ENCODE peak calls at places on chromosome 15, in ten cellular contexts. N is kidney; X is renal cortical epithelial cell; L is HFF-Myc; Z is NCI-H1092 treated with DMSO at 0.1 percent for 48 hours; W is central memory CD4-positive, alpha-beta T cell; D is T-cell; R is GM23338; K is H4; Y is ovary. C is an unnamed sample.

GRCh38 chr15:44101944-44102343 is 93.1 kb downstream of the FRMD5 start:
- DNase-seq in N (no peak), X (peak), L (no peak), Z (no peak), W (no peak), D (no peak), R (no peak), K (no peak), Y (no peak), C (no peak)

GRCh38 chr15:57560976-57561711 is 30.6 kb upstream of the MYZAP start:
- DNase-seq in N (peak), X (peak), L (peak), Z (peak), W (peak), D (peak), R (peak), K (peak), Y (peak), C (no peak)

GRCh38 chr15:83081256-83082014 is 14.4 kb upstream of the BTBD1 start:
- DNase-seq in N (no peak), X (no peak), L (no peak), Z (no peak), W (no peak), D (no peak), R (no peak), K (no peak), Y (no peak), C (no peak)

GRCh38 chr15:48396020-48396419 is 64.8 kb downstream of the DUT start:
- DNase-seq in N (no peak), X (no peak), L (no peak), Z (no peak), W (no peak), D (no peak), R (no peak), K (no peak), Y (no peak), C (no peak)

GRCh38 chr15:57333487-57333886 is 42.8 kb upstream of the CGNL1 start:
- DNase-seq in N (no peak), X (peak), L (no peak), Z (no peak), W (no peak), D (no peak), R (no peak), K (no peak), Y (no peak), C (no peak)

GRCh38 chr15:68001811-68002210 is 52.3 kb upstream of the PIAS1 start:
- DNase-seq in N (no peak), X (no peak), L (no peak), Z (no peak), W (no peak), D (no peak), R (no peak), K (no peak), Y (no peak), C (no peak)

GRCh38 chr15:57865294-57865693 is 158.8 kb downstream of the POLR2M start:
- DNase-seq in N (no peak), X (no peak), L (no peak), Z (no peak), W (no peak), D (no peak), R (peak), K (no peak), Y (no peak), C (no peak)

GRCh38 chr15:27844018-27844666 is 255.0 kb downstream of the OCA2 start:
- DNase-seq in N (no peak), X (peak), L (no peak), Z (no peak), W (no peak), D (no peak), R (no peak), K (peak), Y (no peak), C (no peak)

GRCh38 chr15:49844390-49844789 is 223.5 kb downstream of the DTWD1 start:
- DNase-seq in N (no peak), X (no peak), L (no peak), Z (no peak), W (no peak), D (no peak), R (no peak), K (no peak), Y (no peak), C (no peak)

GRCh38 chr15:82709081-82709420 is 624 bp downstream of the AP3B2 start:
- DNase-seq in N (no peak), X (no peak), L (no peak), Z (no peak), W (no peak), D (no peak), R (peak), K (no peak), Y (no peak), C (no peak)

GRCh38 chr15:92091155-92091734 is 237.7 kb downstream of the SLCO3A1 start:
- DNase-seq in N (no peak), X (peak), L (no peak), Z (peak), W (no peak), D (no peak), R (peak), K (peak), Y (peak), C (no peak)

GRCh38 chr15:24761704-24762302 is 86.2 kb downstream of the NPAP1 start:
- DNase-seq in N (no peak), X (no peak), L (no peak), Z (no peak), W (no peak), D (no peak), R (peak), K (peak), Y (no peak), C (no peak)

GRCh38 chr15:65688462-65688861 is 66.7 kb downstream of the SLC24A1 start:
- DNase-seq in N (no peak), X (no peak), L (no peak), Z (no peak), W (no peak), D (no peak), R (no peak), K (no peak), Y (no peak), C (no peak)

GRCh38 chr15:28084547-28084946 is 14.6 kb downstream of the OCA2 start:
- DNase-seq in N (no peak), X (no peak), L (no peak), Z (no peak), W (no peak), D (no peak), R (no peak), K (no peak), Y (no peak), C (no peak)

GRCh38 chr15:74402873-74403589 is 30.7 kb downstream of the SEMA7A start:
- DNase-seq in N (no peak), X (no peak), L (no peak), Z (no peak), W (peak), D (peak), R (no peak), K (no peak), Y (no peak), C (no peak)

GRCh38 chr15:41465822-41466421 is 27.8 kb upstream of the ITPKA start:
- DNase-seq in N (no peak), X (peak), L (no peak), Z (peak), W (peak), D (peak), R (peak), K (peak), Y (no peak), C (peak)

GRCh38 chr15:85129881-85130280 is 148.2 kb downstream of the PDE8A start:
- DNase-seq in N (no peak), X (no peak), L (no peak), Z (no peak), W (no peak), D (no peak), R (no peak), K (no peak), Y (no peak), C (no peak)

GRCh38 chr15:98085003-98085639 is 124.6 kb downstream of the ARRDC4 start:
- DNase-seq in N (no peak), X (peak), L (peak), Z (peak), W (peak), D (peak), R (peak), K (peak), Y (no peak), C (peak)

GRCh38 chr15:68352401-68353062 is 75.0 kb downstream of the FEM1B start:
- DNase-seq in N (no peak), X (peak), L (peak), Z (no peak), W (no peak), D (peak), R (no peak), K (peak), Y (no peak), C (no peak)

GRCh38 chr15:85443593-85444328 is 63.4 kb downstream of the AKAP13 start:
- DNase-seq in N (no peak), X (peak), L (no peak), Z (no peak), W (peak), D (no peak), R (peak), K (peak), Y (no peak), C (no peak)

GRCh38 chr15:31080618-31081017 is 20.9 kb downstream of the TRPM1 start:
- DNase-seq in N (peak), X (no peak), L (no peak), Z (no peak), W (no peak), D (peak), R (peak), K (no peak), Y (peak), C (no peak)

GRCh38 chr15:42274693-42274971 is 1.4 kb upstream of the TMEM87A start:
- DNase-seq in N (no peak), X (no peak), L (no peak), Z (no peak), W (no peak), D (no peak), R (no peak), K (no peak), Y (peak), C (no peak)

GRCh38 chr15:69916169-69916785 is 181.4 kb downstream of the TLE3 start:
- DNase-seq in N (no peak), X (no peak), L (no peak), Z (no peak), W (no peak), D (no peak), R (no peak), K (no peak), Y (no peak), C (no peak)

GRCh38 chr15:64647367-64647766 is 128.0 kb downstream of the RBPMS2 start:
- DNase-seq in N (no peak), X (no peak), L (no peak), Z (no peak), W (no peak), D (no peak), R (no peak), K (no peak), Y (no peak), C (no peak)

GRCh38 chr15:66996099-66996498 is 69.3 kb upstream of the SMAD3 start:
- DNase-seq in N (no peak), X (no peak), L (peak), Z (no peak), W (no peak), D (no peak), R (no peak), K (no peak), Y (no peak), C (no peak)

GRCh38 chr15:40843885-40844542 is at the start of gene SPINT1:
- DNase-seq in N (peak), X (no peak), L (no peak), Z (no peak), W (no peak), D (peak), R (peak), K (no peak), Y (no peak), C (no peak)

GRCh38 chr15:29612096-29612495 is 210.2 kb downstream of the TJP1 start:
- DNase-seq in N (no peak), X (peak), L (no peak), Z (no peak), W (no peak), D (no peak), R (peak), K (peak), Y (no peak), C (no peak)

GRCh38 chr15:100042558-100042957 is 299.2 kb downstream of the ADAMTS17 start:
- DNase-seq in N (no peak), X (no peak), L (no peak), Z (no peak), W (no peak), D (no peak), R (no peak), K (no peak), Y (no peak), C (no peak)

GRCh38 chr15:40291088-40291574 is 8.3 kb upstream of the ANKRD63 start:
- DNase-seq in N (no peak), X (no peak), L (no peak), Z (no peak), W (no peak), D (no peak), R (peak), K (no peak), Y (peak), C (no peak)

GRCh38 chr15:40080104-40080503 is 28.6 kb downstream of the BMF start:
- DNase-seq in N (no peak), X (no peak), L (no peak), Z (no peak), W (no peak), D (no peak), R (no peak), K (no peak), Y (no peak), C (no peak)

GRCh38 chr15:88543065-88543776 is 3.3 kb downstream of the DET1 start:
- DNase-seq in N (no peak), X (no peak), L (no peak), Z (no peak), W (no peak), D (no peak), R (no peak), K (no peak), Y (no peak), C (no peak)

GRCh38 chr15:46652256-46652655 is 1017.4 kb downstream of the SQOR start:
- DNase-seq in N (no peak), X (peak), L (no peak), Z (no peak), W (no peak), D (no peak), R (no peak), K (no peak), Y (no peak), C (no peak)